ENCODE peak calls at places on chromosomes 1 and 21, in four cellular contexts. A, F, P and S are unnamed samples.

GRCh38 chr1:53710584-53710983 is 28.4 kb downstream of the GLIS1 start:
- DNase-seq in A (no peak), F (no peak), P (no peak), S (no peak)

GRCh38 chr21:17436626-17437111 is 76.2 kb upstream of the CXADR start:
- DNase-seq in A (no peak), F (no peak), P (no peak), S (no peak)

GRCh38 chr1:245837741-245838140 is 669.3 kb downstream of the SMYD3 start:
- DNase-seq in A (no peak), F (no peak), P (no peak), S (no peak)

GRCh38 chr1:246152986-246153431 is 354.1 kb downstream of the SMYD3 start:
- DNase-seq in A (no peak), F (no peak), P (no peak), S (no peak)

GRCh38 chr1:205262706-205263105 is 35.0 kb downstream of the TMCC2 start:
- DNase-seq in A (no peak), F (no peak), P (no peak), S (no peak)

GRCh38 chr1:198850196-198850595 is 211.4 kb downstream of the PTPRC start:
- DNase-seq in A (no peak), F (no peak), P (no peak), S (no peak)

GRCh38 chr1:205473966-205474365 is 18.1 kb upstream of the BLACAT1 start:
- DNase-seq in A (no peak), F (no peak), P (no peak), S (no peak)

GRCh38 chr1:205057808-205058575 is 15.0 kb downstream of the CNTN2 start:
- DNase-seq in A (no peak), F (no peak), P (no peak), S (no peak)

GRCh38 chr1:115185351-115185750 is 96.0 kb upstream of the TSPAN2 start:
- DNase-seq in A (no peak), F (no peak), P (no peak), S (no peak)

GRCh38 chr1:9894115-9894514 is 16.0 kb downstream of the CTNNBIP1 start:
- DNase-seq in A (no peak), F (no peak), P (no peak), S (peak; percentile 12)

GRCh38 chr1:221743416-221744208 is 1.7 kb upstream of the DUSP10 start:
- DNase-seq in A (no peak), F (no peak), P (no peak), S (no peak)

GRCh38 chr1:243729956-243730355 is 120.1 kb downstream of the AKT3 start:
- DNase-seq in A (no peak), F (no peak), P (no peak), S (no peak)

GRCh38 chr1:193763313-193763712 is 576.9 kb upstream of the B3GALT2 start:
- DNase-seq in A (no peak), F (no peak), P (no peak), S (peak; percentile 4)

GRCh38 chr1:225603538-225604354 is 49.2 kb downstream of the ENAH start:
- DNase-seq in A (no peak), F (no peak), P (no peak), S (peak; percentile 40)

GRCh38 chr1:2252423-2252822 is 24.3 kb downstream of the SKI start:
- DNase-seq in A (no peak), F (no peak), P (no peak), S (no peak)

GRCh38 chr1:29822895-29823294 is 586.6 kb downstream of the PTPRU start:
- DNase-seq in A (no peak), F (no peak), P (no peak), S (no peak)

GRCh38 chr1:60133848-60134247 is 60.3 kb upstream of the C1orf87 start:
- DNase-seq in A (no peak), F (no peak), P (no peak), S (peak; percentile 93)

GRCh38 chr1:53572061-53572801 is 113.0 kb downstream of the DMRTB1 start:
- DNase-seq in A (no peak), F (no peak), P (no peak), S (peak; percentile 89)

GRCh38 chr1:235011064-235011598 is 117.5 kb downstream of the TOMM20 start:
- DNase-seq in A (peak; percentile 82), F (peak; percentile 45), P (no peak), S (no peak)

GRCh38 chr1:113792986-113793385 is 19.3 kb downstream of the RSBN1 start:
- DNase-seq in A (no peak), F (no peak), P (no peak), S (peak; percentile 44)

GRCh38 chr1:232211149-232211548 is 418.8 kb downstream of the SIPA1L2 start:
- DNase-seq in A (peak; percentile 6), F (no peak), P (no peak), S (no peak)

GRCh38 chr21:46605759-46606426 is 1.0 kb upstream of the S100B start:
- DNase-seq in A (peak; percentile 41), F (peak; percentile 59), P (no peak), S (no peak)

GRCh38 chr1:245241506-245242130 is 86.8 kb downstream of the KIF26B start:
- DNase-seq in A (no peak), F (no peak), P (no peak), S (no peak)

GRCh38 chr1:29504266-29504665 is 267.9 kb downstream of the PTPRU start:
- DNase-seq in A (no peak), F (no peak), P (no peak), S (no peak)

GRCh38 chr1:19123837-19124236 is 86.2 kb downstream of the UBR4 start:
- DNase-seq in A (peak; percentile 35), F (peak; percentile 23), P (no peak), S (no peak)

GRCh38 chr1:155174334-155175280 is 958 bp downstream of the TRIM46 start:
- DNase-seq in A (peak; percentile 57), F (peak; percentile 56), P (no peak), S (no peak)

GRCh38 chr1:54052470-54052933 is 502 bp downstream of the TMEM59 start:
- DNase-seq in A (peak; percentile 42), F (peak; percentile 18), P (no peak), S (peak; percentile 45)

GRCh38 chr1:89616844-89617627 is 15.9 kb upstream of the LRRC8C start:
- DNase-seq in A (no peak), F (no peak), P (no peak), S (no peak)

GRCh38 chr1:114015075-114015474 is 35.8 kb downstream of the OLFML3 start:
- DNase-seq in A (no peak), F (no peak), P (no peak), S (peak; percentile 34)

GRCh38 chr1:234862360-234862943 is 252.5 kb upstream of the IRF2BP2 start:
- DNase-seq in A (no peak), F (no peak), P (no peak), S (no peak)